ENCODE peak calls at places on chromosome 17, in five cellular contexts. Z is NAMALWA; T is adrenal gland; K is activated T-helper 2 cell treated with anti-CD3 and anti-CD28 coated beads, Interferon-gamma antibody, Interleukin-2, Interleukin-4, amounts not matched to agents 10 μg/mL and 5 μg/mL and 100 μg/mL, durations not matched to agents 14 hours and 24 hours and 36 hours; V is stimulated activated CD4-positive, alpha-beta T cell treated with anti-CD3 and anti-CD28 coated beads, Interleukin-1b, Interleukin-23, amount 100 ng/mL, for 24 hours. G is an unnamed sample.

GRCh38 chr17:78712043-78712442 is 70.0 kb downstream of the CYTH1 start:
- DNase-seq in Z (no peak), T (no peak), K (no peak), V (no peak), G (no peak)

GRCh38 chr17:81510798-81511549 is 1.6 kb downstream of the ACTG1 start:
- DNase-seq in Z (no peak), T (peak), K (peak), V (no peak), G (peak)

GRCh38 chr17:42519546-42520444 is 16.2 kb upstream of the NAGLU start:
- DNase-seq in Z (no peak), T (peak), K (no peak), V (no peak), G (peak)

GRCh38 chr17:27329146-27329805 is 35.4 kb downstream of the WSB1 start:
- DNase-seq in Z (no peak), T (no peak), K (no peak), V (no peak), G (no peak)

GRCh38 chr17:29572691-29573557 is 4.4 kb downstream of the TP53I13 start:
- DNase-seq in Z (peak), T (peak), K (peak), V (no peak), G (peak)

GRCh38 chr17:38705803-38706624 is 941 bp downstream of the MLLT6 start:
- DNase-seq in Z (no peak), T (peak), K (no peak), V (no peak), G (peak)

GRCh38 chr17:59355695-59356323 is 24.4 kb downstream of the YPEL2 start:
- DNase-seq in Z (no peak), T (no peak), K (no peak), V (no peak), G (no peak)

GRCh38 chr17:77423589-77424451 is 283.1 kb downstream of the SEC14L1 start:
- DNase-seq in Z (no peak), T (peak), K (no peak), V (no peak), G (peak)

GRCh38 chr17:75503337-75503950 is 11.9 kb downstream of the CASKIN2 start:
- DNase-seq in Z (no peak), T (no peak), K (no peak), V (no peak), G (no peak)

GRCh38 chr17:39705786-39706348 is 6.0 kb downstream of the ERBB2 start:
- DNase-seq in Z (no peak), T (no peak), K (no peak), V (no peak), G (no peak)

GRCh38 chr17:66625321-66625767 is 209.6 kb upstream of the CACNG5 start:
- DNase-seq in Z (peak), T (no peak), K (no peak), V (no peak), G (peak)

GRCh38 chr17:36892112-36892838 is 45.0 kb upstream of the LHX1 start:
- DNase-seq in Z (no peak), T (no peak), K (no peak), V (no peak), G (no peak)